ENCODE peak calls at places on chromosomes 3 and 15, in four cellular contexts. R, K, N and S are unnamed samples. For H3K9me3, the result is how much of the 10 kb centered on the place peaks cover.

GRCh38 chr15:70488002-70488605 is 275.3 kb downstream of the UACA start:
- DNase-seq in R (peak), K (no peak), N (peak), S (peak)

GRCh38 chr3:195035345-195036202 is 235.4 kb downstream of the XXYLT1 start:
- DNase-seq in R (no peak), K (peak), N (no peak), S (no peak)

GRCh38 chr15:100338971-100339444 is 2.8 kb downstream of the ADAMTS17 start:
- DNase-seq in R (peak), K (no peak), N (no peak), S (peak)

GRCh38 chr3:132787616-132788015 is 65.4 kb upstream of the NPHP3 start:
- DNase-seq in R (peak), K (no peak), N (no peak), S (no peak)

GRCh38 chr3:30795176-30795575 is 99.3 kb downstream of the GADL1 start:
- DNase-seq in R (no peak), K (no peak), N (no peak), S (no peak)

GRCh38 chr15:99109555-99110021 is 4.7 kb downstream of the SYNM start:
- DNase-seq in R (no peak), K (no peak), N (peak), S (no peak)

GRCh38 chr3:187025254-187025655 is 94.9 kb downstream of the ST6GAL1 start:
- DNase-seq in R (no peak), K (no peak), N (no peak), S (no peak)

GRCh38 chr3:167684389-167684993 is 30.7 kb upstream of the WDR49 start:
- DNase-seq in R (peak), K (no peak), N (no peak), S (peak)

GRCh38 chr3:100653731-100654309 is 44.4 kb downstream of the ADGRG7 start:
- DNase-seq in R (no peak), K (no peak), N (no peak), S (no peak)

GRCh38 chr3:40615110-40615915 is 90.6 kb downstream of the ZNF621 start:
- DNase-seq in R (no peak), K (no peak), N (no peak), S (no peak)

GRCh38 chr3:177061382-177061781 is 135.9 kb downstream of the TBL1XR1 start:
- DNase-seq in R (no peak), K (no peak), N (no peak), S (no peak)

GRCh38 chr15:44536962-44537727 is at the start of gene EIF3J:
- DNase-seq in R (peak), K (peak), N (peak), S (peak)
- TF ChIP-seq POLR2A in R (no peak), K (peak), N (peak), S (peak)

DNA sequence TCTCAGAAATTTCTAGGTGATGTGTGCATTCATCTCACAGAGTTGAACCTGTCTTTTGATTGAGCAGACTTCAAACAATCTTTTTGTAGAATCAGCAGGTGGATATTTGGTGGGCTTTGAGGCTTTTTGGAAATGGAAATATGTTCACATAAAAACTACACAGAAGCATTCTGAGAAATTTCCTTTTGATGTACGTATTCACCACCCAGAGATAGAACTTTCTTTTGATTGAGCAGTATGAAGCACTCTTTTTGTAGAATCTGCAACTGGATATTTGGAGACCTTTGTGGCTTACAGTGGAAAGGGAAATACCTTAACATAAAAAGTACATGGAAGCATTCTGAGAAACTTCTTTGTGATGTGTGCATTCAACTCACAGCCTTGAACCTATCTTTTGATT is 3515.0 kb downstream of the GOLGA6L6 start:
- DNase-seq in R (no peak), K (no peak), N (no peak), S (no peak)
- H3K9me3 ChIP-seq in R (under half), K (under half), N (half or more), S (under half)

GRCh38 chr3:88936837-88937236 is 170.6 kb upstream of the EPHA3 start:
- DNase-seq in R (no peak), K (no peak), N (no peak), S (no peak)
- TF ChIP-seq POLR2AphosphoS5 in R (no peak), K (no peak), N (no peak), S (no peak)

DNA sequence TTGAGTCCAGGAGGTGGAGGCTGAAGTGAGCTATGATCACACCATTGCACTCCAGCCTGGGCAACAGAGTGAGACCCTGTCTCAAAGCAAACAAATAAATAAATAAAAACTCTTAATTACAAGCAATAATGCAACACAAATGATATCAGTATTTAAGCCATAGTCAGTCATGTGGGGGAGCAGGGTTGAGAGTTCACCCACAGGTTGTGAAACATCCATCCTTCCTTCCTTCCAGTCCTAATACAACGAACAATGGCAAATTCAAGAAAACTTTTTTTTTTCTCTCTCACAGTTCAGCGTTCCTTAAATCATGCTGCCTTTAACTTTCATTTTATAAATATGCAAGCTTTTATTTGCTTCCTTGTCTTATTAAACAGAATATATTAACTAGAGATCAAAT is 24.1 kb downstream of the ZNF592 start:
- DNase-seq in R (peak), K (no peak), N (no peak), S (no peak)
- TF ChIP-seq POLR2A in R (no peak), K (no peak), N (no peak), S (no peak)

GRCh38 chr3:10508235-10508618 is 2.8 kb upstream of the ATP2B2 start:
- DNase-seq in R (no peak), K (no peak), N (no peak), S (no peak)

GRCh38 chr3:10505050-10505790 is at the start of gene ATP2B2:
- DNase-seq in R (no peak), K (no peak), N (no peak), S (no peak)

GRCh38 chr3:10507331-10507730 is 1.9 kb upstream of the ATP2B2 start:
- DNase-seq in R (no peak), K (no peak), N (no peak), S (no peak)

GRCh38 chr3:10505791-10506585 is 602 bp upstream of the ATP2B2 start:
- DNase-seq in R (no peak), K (no peak), N (no peak), S (no peak)

DNA sequence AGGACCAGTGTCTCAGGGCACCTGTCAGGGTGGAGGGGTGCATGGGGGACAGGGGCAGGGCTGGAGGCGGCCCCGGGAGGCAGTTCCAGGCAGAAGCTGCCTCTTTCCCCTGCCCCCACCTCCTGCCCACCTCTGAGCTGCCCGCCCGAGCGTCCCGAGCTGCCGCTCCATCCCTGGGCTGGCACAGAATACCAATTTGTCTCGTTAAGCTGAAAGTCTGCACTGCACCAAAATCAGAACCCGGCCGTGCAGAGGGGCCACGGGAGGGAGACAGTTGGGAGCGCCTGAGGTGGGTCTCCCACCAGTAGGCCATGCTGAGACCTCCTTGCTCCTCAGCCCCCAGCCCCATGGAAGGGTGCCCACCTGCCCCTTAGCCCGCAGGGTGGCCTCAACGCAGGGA is 1.3 kb upstream of the ATP2B2 start:
- DNase-seq in R (no peak), K (no peak), N (no peak), S (no peak)
- H3K9me3 ChIP-seq in R (under half), K (under half), N (under half), S (under half)

DNA sequence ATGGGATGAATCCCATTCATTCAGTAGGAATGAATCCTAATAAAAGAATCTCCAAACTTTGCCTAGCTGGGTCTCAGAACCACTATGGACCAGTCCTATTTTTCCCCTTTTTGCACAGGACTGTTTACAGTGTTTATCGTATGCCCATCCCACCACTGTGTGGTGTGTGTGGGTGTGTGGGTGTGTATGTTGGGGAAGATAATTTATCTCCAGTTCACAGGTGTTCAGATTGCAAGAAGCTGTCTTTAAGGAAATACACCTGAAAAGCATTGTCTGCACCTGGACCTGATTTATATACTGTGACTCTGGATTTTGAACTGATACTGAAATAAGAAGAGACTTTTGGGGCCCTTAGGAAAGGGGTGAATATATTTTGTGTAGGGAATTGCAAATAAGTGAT is 24.7 kb upstream of the SHF start:
- DNase-seq in R (no peak), K (no peak), N (no peak), S (no peak)
- TF ChIP-seq POLR2AphosphoS5 in R (no peak), K (no peak), N (no peak), S (no peak)

GRCh38 chr3:170356596-170357175 is 829 bp upstream of the SKIL start:
- DNase-seq in R (peak), K (peak), N (peak), S (peak)
- TF ChIP-seq POLR2A in R (peak), K (no peak), N (no peak), S (no peak)